ENCODE peak calls at places on chromosome 3, in five cellular contexts. L, N, Q, D and Z are unnamed samples.
A peak's percentile ranks its signal among the peaks of the same experiment; 100 is the strongest.

GRCh38 chr3:125140011-125140813 is 72.3 kb downstream of the SLC12A8 start:
- DNase-seq in L (no peak), N (no peak), Q (no peak), D (no peak), Z (no peak)

GRCh38 chr3:63232764-63233396 is 45.2 kb upstream of the SYNPR start:
- DNase-seq in L (no peak), N (no peak), Q (no peak), D (peak; percentile 17), Z (no peak)

GRCh38 chr3:153097213-153097612 is 64.8 kb upstream of the RAP2B start:
- DNase-seq in L (no peak), N (no peak), Q (no peak), D (no peak), Z (no peak)

GRCh38 chr3:23702198-23702597 is 103.6 kb upstream of the UBE2E1 start:
- DNase-seq in L (no peak), N (no peak), Q (no peak), D (no peak), Z (no peak)

GRCh38 chr3:151008699-151009098 is 36.2 kb upstream of the CLRN1 start:
- DNase-seq in L (no peak), N (no peak), Q (peak; percentile 24), D (peak; percentile 70), Z (no peak)

GRCh38 chr3:51985971-51986947 is 2.9 kb downstream of the ACY1 start:
- DNase-seq in L (no peak), N (no peak), Q (no peak), D (no peak), Z (no peak)

GRCh38 chr3:183252973-183253363 is at the start of gene B3GNT5:
- DNase-seq in L (no peak), N (no peak), Q (no peak), D (peak; percentile 52), Z (no peak)

GRCh38 chr3:190306513-190307163 is 15.6 kb downstream of the CLDN1 start:
- DNase-seq in L (no peak), N (no peak), Q (no peak), D (peak; percentile 85), Z (no peak)

GRCh38 chr3:50529996-50530706 is 26.7 kb upstream of the CACNA2D2 start:
- DNase-seq in L (no peak), N (no peak), Q (no peak), D (no peak), Z (no peak)

GRCh38 chr3:105827959-105828358 is 40.9 kb downstream of the CBLB start:
- DNase-seq in L (no peak), N (peak; percentile 56), Q (peak; percentile 74), D (peak; percentile 97), Z (no peak)

GRCh38 chr3:31550452-31551251 is 17.9 kb downstream of the STT3B start:
- DNase-seq in L (no peak), N (no peak), Q (no peak), D (peak; percentile 49), Z (no peak)

GRCh38 chr3:69214241-69214640 is 91.8 kb upstream of the LMOD3 start:
- DNase-seq in L (no peak), N (no peak), Q (no peak), D (no peak), Z (no peak)

GRCh38 chr3:161371441-161372320 is at the start of gene SPTSSB:
- DNase-seq in L (peak; percentile 80), N (peak; percentile 25), Q (no peak), D (no peak), Z (peak; percentile 18)

GRCh38 chr3:108835101-108835500 is 12.5 kb downstream of the TRAT1 start:
- DNase-seq in L (no peak), N (no peak), Q (no peak), D (no peak), Z (no peak)

GRCh38 chr3:119409844-119410243 is 53.6 kb downstream of the TMEM39A start:
- DNase-seq in L (no peak), N (no peak), Q (no peak), D (no peak), Z (no peak)

GRCh38 chr3:97579365-97579764 is 185.2 kb upstream of the ARL6 start:
- DNase-seq in L (no peak), N (peak; percentile 87), Q (no peak), D (no peak), Z (peak; percentile 1)

GRCh38 chr3:8456118-8456811 is 45.4 kb upstream of the LMCD1 start:
- DNase-seq in L (no peak), N (no peak), Q (no peak), D (no peak), Z (no peak)

GRCh38 chr3:53730565-53730964 is 115.7 kb downstream of the CHDH start:
- DNase-seq in L (no peak), N (no peak), Q (no peak), D (peak; percentile 30), Z (no peak)

GRCh38 chr3:16069149-16069922 is 105.1 kb upstream of the GALNT15 start:
- DNase-seq in L (no peak), N (no peak), Q (peak; percentile 87), D (peak; percentile 87), Z (no peak)

GRCh38 chr3:64368163-64369025 is 143.1 kb upstream of the PRICKLE2 start:
- DNase-seq in L (no peak), N (no peak), Q (no peak), D (no peak), Z (peak; percentile 15)
- TF ChIP-seq CTCF in L (no peak), N (no peak), Q (no peak), D (no peak), Z (no peak)

DNA sequence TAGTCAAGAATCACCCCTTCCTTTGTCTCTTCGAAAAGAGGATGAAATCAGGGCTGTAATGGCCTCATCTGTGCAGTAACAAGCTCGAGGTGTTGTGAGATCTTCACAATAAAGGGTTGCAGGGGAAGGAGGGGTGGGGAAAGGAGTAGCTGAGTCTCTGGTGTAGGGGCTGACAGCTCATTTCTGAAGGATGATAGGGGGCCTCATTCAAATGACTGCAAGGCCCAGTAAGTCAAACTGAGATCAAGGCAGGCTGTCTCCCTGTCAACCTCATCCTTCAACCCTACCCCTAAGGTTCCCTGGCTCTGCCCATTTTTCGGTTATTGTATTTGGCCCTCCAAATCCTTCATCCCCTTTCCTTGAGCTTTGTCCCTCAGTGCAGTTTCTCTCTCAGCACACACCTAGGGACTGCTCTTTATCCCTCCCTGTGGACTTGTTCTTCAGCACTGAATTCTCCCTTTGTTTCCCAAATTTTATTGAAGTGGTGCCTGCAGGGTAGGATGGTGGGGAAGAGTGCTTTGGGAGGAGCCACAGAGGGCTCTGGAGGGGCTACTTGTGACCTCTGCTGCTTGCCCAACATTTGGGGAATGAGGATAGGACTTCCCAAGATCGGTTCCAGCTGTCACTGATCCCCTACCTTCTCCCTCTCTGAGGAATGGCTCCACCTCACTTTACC is 38.1 kb downstream of the ZNF589 start:
- DNase-seq in L (no peak), N (no peak), Q (no peak), D (no peak), Z (no peak)
- H3K4me3 ChIP-seq in L (no peak overlapping the region), N (no peak overlapping the region), Q (no peak overlapping the region), D (no peak overlapping the region), Z (no peak overlapping the region)

GRCh38 chr3:43583481-43583880 is 38.3 kb downstream of the ANO10 start:
- DNase-seq in L (no peak), N (no peak), Q (no peak), D (no peak), Z (no peak)
- TF ChIP-seq CTCF in L (no peak), N (no peak), Q (peak; percentile 17), D (no peak), Z (no peak)

GRCh38 chr3:127173516-127174166 is 19.3 kb upstream of the PRR23E start:
- DNase-seq in L (no peak), N (no peak), Q (no peak), D (no peak), Z (no peak)
- H3K4me3 ChIP-seq in L (no peak overlapping the region), N (no peak overlapping the region), Q (no peak overlapping the region), D (no peak overlapping the region), Z (no peak overlapping the region)

DNA sequence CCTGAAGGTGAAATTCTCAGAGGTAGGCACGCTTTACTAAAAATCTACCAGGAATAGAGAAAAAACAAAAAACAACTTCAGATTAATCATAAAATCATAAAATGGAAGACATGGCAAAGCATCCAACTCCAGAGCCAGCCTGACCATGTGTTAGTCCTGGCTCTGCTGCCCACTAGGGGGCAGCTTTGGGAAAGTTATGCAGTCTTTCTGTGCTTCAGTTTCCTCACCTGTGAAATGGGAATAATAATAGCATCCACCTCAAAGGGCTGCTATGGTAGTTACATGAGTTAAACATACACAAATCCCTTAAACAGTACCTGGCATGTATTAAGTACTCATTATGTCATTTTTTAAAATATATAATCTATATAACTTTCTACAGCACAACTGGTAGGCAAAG is 52.3 kb downstream of the WNT5A start:
- DNase-seq in L (no peak), N (no peak), Q (no peak), D (peak; percentile 62), Z (peak; percentile 64)
- TF ChIP-seq CTCF in L (no peak), N (peak; percentile 60), Q (peak; percentile 74), D (peak; percentile 74), Z (peak; percentile 78)

DNA sequence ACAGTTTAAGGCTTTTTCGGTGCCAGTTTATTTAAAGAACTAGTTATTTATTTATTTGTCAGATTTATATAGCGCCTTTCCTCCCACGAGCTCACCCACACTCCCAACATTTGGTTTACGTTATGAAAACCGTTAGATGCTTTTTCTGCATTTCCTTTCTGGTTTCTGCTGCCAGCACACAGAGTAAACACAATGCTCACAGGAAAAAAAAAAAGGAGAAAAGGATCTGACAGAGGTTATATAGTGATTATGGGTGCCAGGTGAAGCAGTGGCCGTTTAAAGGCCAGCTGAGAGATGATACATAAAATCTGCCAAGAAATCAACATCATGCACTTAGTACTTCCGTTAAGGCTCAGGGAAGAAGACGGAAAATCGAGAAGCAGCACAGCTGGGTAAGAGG is 37.9 kb downstream of the ETV5 start:
- DNase-seq in L (no peak), N (no peak), Q (peak; percentile 83), D (peak; percentile 42), Z (no peak)
- H3K4me3 ChIP-seq in L (no peak overlapping the region), N (no peak overlapping the region), Q (no peak overlapping the region), D (no peak overlapping the region), Z (no peak overlapping the region)

GRCh38 chr3:129344540-129345220 is 66.0 kb downstream of the HMCES start:
- DNase-seq in L (no peak), N (no peak), Q (no peak), D (no peak), Z (no peak)

GRCh38 chr3:129345281-129345680 is 66.6 kb downstream of the HMCES start:
- DNase-seq in L (no peak), N (no peak), Q (no peak), D (no peak), Z (no peak)

GRCh38 chr3:129341331-129342141 is 62.9 kb downstream of the HMCES start:
- DNase-seq in L (no peak), N (no peak), Q (no peak), D (no peak), Z (no peak)

GRCh38 chr3:129345971-129346370 is 67.3 kb downstream of the HMCES start:
- DNase-seq in L (no peak), N (no peak), Q (no peak), D (no peak), Z (no peak)

GRCh38 chr3:129343643-129344360 is 65.1 kb downstream of the HMCES start:
- DNase-seq in L (no peak), N (no peak), Q (no peak), D (peak; percentile 21), Z (no peak)
- TF ChIP-seq CTCF in L (peak; percentile 64), N (peak; percentile 72), Q (peak; percentile 66), D (peak; percentile 46), Z (peak; percentile 48)

GRCh38 chr3:195956577-195956976 is 48.2 kb upstream of the TNK2 start:
- DNase-seq in L (no peak), N (no peak), Q (no peak), D (no peak), Z (no peak)
- H3K4me3 ChIP-seq in L (no peak overlapping the region), N (no peak overlapping the region), Q (no peak overlapping the region), D (no peak overlapping the region), Z (no peak overlapping the region)